ENCODE peak calls at places on chromosomes 12 and 14, in eight cellular contexts. I is GM23248; N is CD8-positive, alpha-beta T cell; K is foreskin keratinocyte; R is adipocyte; Y is upper lobe of right lung; P is right lobe of liver; G is aorta. A is an unnamed sample. For H3K4me1, the result is how much of the 10 kb centered on the place peaks cover.

GRCh38 chr12:54294152-54294913 is 6.5 kb downstream of the NFE2 start:
- DNase-seq in I (peak), N (peak), K (no peak), R (peak), Y (peak), P (peak), G (peak), A (peak)

GRCh38 chr12:115407723-115408122 is 723.7 kb upstream of the TBX3 start:
- DNase-seq in I (no peak), N (no peak), K (peak), R (no peak), Y (no peak), P (no peak), G (no peak), A (no peak)

GRCh38 chr12:127767631-127768030 is 499.3 kb upstream of the TMEM132C start:
- DNase-seq in I (no peak), N (no peak), K (no peak), R (peak), Y (no peak), P (no peak), G (no peak), A (no peak)

GRCh38 chr12:68229956-68230355 is 4.3 kb upstream of the IL26 start:
- DNase-seq in I (no peak), N (no peak), K (peak), R (no peak), Y (no peak), P (no peak), G (no peak), A (no peak)

GRCh38 chr12:44457465-44457864 is 418.6 kb downstream of the NELL2 start:
- DNase-seq in I (no peak), N (no peak), K (no peak), R (no peak), Y (no peak), P (no peak), G (no peak), A (no peak)

GRCh38 chr14:91464615-91465205 is 45.4 kb downstream of the PPP4R3A start:
- DNase-seq in I (no peak), N (no peak), K (no peak), R (no peak), Y (no peak), P (no peak), G (no peak), A (no peak)

GRCh38 chr12:109439181-109439580 is 37.9 kb downstream of the KCTD10 start:
- DNase-seq in I (no peak), N (no peak), K (no peak), R (no peak), Y (no peak), P (no peak), G (no peak), A (no peak)

GRCh38 chr14:52356025-52356424 is 41.9 kb downstream of the PTGER2 start:
- DNase-seq in I (no peak), N (no peak), K (no peak), R (no peak), Y (no peak), P (no peak), G (no peak), A (no peak)

GRCh38 chr12:12804432-12804886 is 8.7 kb upstream of the DDX47 start:
- DNase-seq in I (peak), N (no peak), K (peak), R (peak), Y (no peak), P (no peak), G (no peak), A (no peak)

DNA sequence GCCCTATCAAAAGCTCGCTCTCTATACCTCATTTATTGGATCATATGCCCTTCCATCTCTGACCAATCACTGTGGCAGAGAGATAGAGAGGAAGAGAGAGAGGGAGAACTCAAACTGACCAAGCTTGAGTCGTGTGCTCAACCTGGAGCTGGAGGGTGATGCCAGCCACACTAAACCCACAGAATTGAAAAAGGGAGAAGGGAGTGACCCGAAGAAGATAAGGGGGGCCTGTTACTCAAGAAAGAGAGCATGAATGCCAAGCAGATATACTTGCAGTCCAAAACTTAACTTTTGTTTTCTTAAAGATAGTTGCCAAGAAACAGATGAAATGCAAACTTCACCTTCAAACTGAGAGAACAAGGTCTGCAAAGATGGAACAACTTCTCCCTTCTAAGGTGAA is 112.7 kb downstream of the BTG1 start:
- DNase-seq in I (no peak), N (no peak), K (no peak), R (no peak), Y (no peak), P (no peak), G (no peak), A (no peak)
- H3K4me1 ChIP-seq in I (under half), N (half or more), K (under half), R (under half), Y (half or more), P (under half), G (under half), A (under half)

DNA sequence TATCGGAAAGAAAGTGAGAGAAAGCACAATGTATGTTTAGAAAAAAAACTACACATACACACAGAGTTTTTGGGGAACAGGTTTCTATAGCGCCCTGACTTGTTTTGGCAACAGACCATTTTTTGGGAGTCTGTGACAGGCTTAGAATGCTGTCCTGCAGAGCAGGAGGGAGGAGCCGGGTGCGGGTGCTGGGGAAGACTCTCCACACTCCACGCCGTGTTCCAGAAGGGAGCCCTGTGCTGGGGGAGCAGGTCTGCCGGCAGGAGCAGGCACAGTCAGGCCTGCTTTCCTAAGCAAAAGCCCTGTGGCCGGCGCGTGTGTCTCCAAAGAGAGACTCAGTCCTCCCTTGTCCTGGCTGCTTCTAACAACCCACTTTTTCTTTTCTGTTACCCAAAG is 26.5 kb downstream of the CD9 start:
- DNase-seq in I (peak), N (no peak), K (no peak), R (no peak), Y (peak), P (no peak), G (no peak), A (no peak)
- H3K4me1 ChIP-seq in I (under half), N (under half), K (half or more), R (half or more), Y (half or more), P (under half), G (under half), A (under half)

DNA sequence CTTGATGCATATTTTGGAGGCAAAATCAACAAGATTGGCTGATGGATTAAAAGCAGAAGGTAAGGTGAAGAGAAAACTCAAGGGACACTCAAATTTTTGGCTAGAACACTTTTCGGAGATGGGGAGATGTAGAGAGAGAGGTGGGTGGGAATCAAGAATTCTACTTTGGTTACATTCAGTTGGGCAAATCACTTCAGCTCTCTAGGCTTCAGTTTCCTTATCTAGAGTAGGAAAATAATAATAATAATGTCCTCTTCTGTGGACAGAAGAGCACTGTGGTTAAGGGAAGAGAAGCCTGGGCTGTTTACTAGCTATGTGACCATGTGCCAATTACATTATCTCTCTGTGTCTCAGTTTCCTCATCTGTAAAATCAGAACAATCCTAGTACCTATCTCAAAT is 23.4 kb upstream of the DHRS2 start:
- DNase-seq in I (no peak), N (no peak), K (no peak), R (no peak), Y (no peak), P (no peak), G (no peak), A (no peak)
- H3K4me1 ChIP-seq in I (under half), N (under half), K (under half), R (under half), Y (under half), P (under half), G (under half), A (under half)

DNA sequence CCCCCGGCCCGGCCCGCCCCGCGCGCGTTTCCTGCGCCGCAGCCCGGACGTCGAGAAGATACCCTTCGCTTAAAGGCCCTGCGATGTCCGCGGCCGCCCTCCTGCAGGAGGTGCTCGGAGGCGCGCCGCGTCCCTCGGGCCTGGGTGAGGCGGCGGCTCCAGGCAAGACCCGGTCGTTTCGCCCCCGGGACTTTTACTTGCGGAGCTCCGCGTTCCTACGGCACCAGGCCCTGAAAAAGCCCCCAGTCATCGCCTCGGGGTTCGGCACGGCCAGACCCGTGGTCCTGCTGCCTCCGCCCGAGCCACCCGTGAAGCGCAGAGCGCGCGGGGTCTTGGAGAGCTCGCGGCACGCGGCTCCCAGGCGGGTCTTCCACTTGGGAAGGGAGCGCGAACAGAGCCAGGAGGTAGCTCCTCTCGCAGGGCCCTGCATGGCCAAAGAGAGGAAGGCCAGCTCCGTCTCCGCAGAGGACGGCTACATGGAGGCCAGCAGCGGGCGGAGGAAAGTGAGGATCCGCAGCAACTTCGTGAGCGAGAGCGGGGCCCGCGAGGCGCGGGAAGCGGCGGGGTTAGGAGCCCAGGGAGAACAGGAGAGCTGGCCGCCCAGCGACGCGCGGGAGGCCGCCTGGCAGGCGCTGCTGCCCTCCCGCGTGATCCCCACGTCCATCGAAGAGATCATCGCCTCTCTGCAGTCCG is 26.9 kb downstream of the TTC6 start:
- DNase-seq in I (peak), N (no peak), K (no peak), R (no peak), Y (no peak), P (no peak), G (no peak), A (no peak)
- H3K4me1 ChIP-seq in I (under half), N (under half), K (under half), R (under half), Y (under half), P (under half), G (under half), A (under half)

DNA sequence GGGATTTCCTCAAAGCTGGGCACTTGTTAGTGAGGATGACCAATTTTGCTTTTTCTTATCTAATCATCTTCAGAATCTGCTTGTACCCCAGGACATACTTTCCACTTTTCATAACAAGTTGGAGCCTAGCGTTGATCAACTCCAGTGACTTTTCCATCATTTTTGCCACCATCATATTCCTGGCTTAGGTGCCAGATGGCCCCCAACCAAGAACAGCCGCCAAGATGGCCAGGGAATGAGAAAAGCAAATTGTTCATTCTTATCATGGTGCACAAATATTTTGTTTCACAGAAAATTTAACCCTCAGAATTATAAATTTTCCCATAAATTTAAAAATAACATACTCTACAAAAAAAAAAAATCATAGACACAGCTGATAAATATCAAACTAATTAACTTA is 37.5 kb downstream of the SLC2A13 start:
- DNase-seq in I (no peak), N (no peak), K (no peak), R (no peak), Y (no peak), P (no peak), G (no peak), A (no peak)
- H3K4me1 ChIP-seq in I (under half), N (under half), K (under half), R (under half), Y (under half), P (under half), G (under half), A (under half)

DNA sequence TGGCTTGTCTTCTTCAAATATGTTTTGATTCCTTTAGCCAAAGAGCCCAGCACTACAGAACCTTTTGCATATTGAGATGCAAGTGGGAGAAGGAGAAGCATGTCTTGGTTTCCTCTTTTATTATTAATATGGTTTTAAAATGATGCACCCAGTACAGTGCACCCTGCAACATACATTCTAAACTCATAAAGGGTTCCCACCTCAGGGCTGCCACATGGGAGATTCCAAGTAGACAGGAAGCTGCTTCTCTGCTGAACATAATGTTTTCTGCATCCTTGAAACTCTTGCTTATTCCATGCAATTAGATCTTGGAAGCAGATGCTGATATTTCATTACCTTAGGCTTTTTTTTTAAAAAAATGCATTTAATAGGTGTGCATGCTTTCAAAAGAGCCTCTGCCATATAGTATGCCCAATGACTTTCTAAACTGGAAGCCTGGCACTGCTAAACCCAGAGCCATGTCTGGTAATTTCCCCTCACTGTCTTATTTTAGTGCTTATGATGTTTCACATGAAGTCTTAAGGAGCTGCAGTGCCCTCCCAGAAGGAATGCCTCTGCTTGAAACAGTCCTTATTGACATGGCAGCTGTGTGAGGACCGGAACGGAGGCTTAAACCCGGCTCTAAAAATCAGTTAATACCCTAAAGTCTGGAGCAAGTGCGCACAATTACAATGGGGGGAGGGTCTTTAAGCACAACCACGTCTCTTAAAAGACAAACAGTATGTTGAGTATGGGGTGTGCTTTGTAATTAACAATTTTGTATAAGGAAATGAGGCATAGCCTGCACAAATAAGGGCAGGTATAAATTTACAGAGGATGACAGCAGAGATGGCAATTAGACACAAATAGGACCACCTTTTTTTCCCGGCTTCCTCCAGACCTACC is 2.0 kb upstream of the SIX1 start:
- DNase-seq in I (no peak), N (no peak), K (no peak), R (no peak), Y (no peak), P (no peak), G (no peak), A (no peak)
- H3K4me1 ChIP-seq in I (under half), N (half or more), K (under half), R (under half), Y (under half), P (under half), G (under half), A (under half)

GRCh38 chr14:22387776-22388241 is 201.2 kb downstream of the DAD1 start:
- DNase-seq in I (no peak), N (no peak), K (no peak), R (no peak), Y (no peak), P (no peak), G (no peak), A (no peak)

GRCh38 chr14:22386924-22387775 is 201.9 kb downstream of the DAD1 start:
- DNase-seq in I (peak), N (peak), K (peak), R (peak), Y (no peak), P (peak), G (no peak), A (peak)

GRCh38 chr14:22390824-22391461 is 198.1 kb downstream of the DAD1 start:
- DNase-seq in I (no peak), N (no peak), K (peak), R (no peak), Y (no peak), P (no peak), G (no peak), A (no peak)

GRCh38 chr14:22390195-22390594 is 198.8 kb downstream of the DAD1 start:
- DNase-seq in I (no peak), N (no peak), K (no peak), R (no peak), Y (no peak), P (no peak), G (no peak), A (no peak)

DNA sequence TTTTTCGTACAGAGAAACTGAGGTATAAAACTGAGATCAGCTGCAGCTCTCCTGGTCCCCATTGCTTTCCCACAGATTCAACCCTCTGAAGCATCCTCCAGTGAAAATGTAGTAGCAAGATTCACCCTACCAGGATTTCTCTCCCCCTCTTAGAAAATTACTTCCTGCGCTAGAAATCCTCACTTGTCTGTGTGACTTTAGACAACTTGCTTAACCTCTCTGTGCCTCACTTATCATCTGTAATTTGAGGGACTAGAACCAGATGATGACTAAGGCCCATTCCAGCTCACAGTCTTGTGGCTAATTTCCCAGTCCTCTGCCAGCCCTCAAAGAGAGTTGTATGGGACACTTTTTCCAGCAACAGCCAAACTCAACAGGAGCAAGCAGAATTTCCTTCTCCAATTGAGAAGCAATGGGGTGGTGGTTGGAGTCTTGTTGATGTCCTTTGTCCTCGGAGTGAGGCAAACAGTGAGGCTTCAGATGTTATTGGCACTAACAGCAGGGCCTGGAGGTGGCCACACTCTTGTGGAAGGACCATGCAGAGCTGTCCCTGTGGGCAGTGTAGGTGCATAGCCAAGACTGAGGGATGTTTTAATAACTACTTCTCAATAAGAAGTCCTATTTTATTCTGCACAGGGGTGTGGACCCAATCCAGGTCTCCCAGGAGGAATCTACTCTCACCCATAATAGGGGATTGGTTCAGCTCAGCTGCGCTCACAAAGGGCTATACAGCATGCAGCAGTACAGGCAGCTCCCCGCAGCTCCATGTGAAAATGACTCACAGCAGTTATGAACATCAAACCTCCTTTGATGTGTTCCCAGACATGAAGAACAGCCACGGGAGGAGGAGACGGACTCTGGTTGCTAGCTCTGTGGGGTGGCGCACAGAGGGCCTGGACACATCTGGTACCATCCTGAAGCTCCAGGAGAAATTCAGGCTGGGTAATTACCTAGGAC is 200.1 kb downstream of the DAD1 start:
- DNase-seq in I (peak), N (no peak), K (peak), R (peak), Y (no peak), P (no peak), G (no peak), A (no peak)
- H3K4me1 ChIP-seq in I (under half), N (under half), K (under half), R (under half), Y (under half), P (under half), G (under half), A (under half)

A was measured in HAP-1.